ENCODE peak calls at places on chromosomes 7 and 10, in seven cellular contexts. R, V, K, C, D, N and Y are unnamed samples.

GRCh38 chr7:86904949-86905834 is 154.3 kb downstream of the ELAPOR2 start:
- DNase-seq in V (peak; percentile 10), N (peak; percentile 16), C (no peak), D (peak; percentile 27), K (no peak), R (no peak), Y (no peak)

GRCh38 chr7:146781352-146782116 is 664.9 kb downstream of the CNTNAP2 start:
- DNase-seq in D (no peak), C (no peak), R (no peak), K (no peak), V (no peak), N (no peak), Y (no peak)

GRCh38 chr10:119910689-119911088 is 18.2 kb downstream of the SEC23IP start:
- DNase-seq in C (no peak), D (no peak), R (no peak), V (no peak), N (no peak), K (no peak), Y (no peak)

GRCh38 chr10:75137533-75138438 is 26.3 kb downstream of the SAMD8 start:
- DNase-seq in R (no peak), V (peak; percentile 72), K (no peak), N (no peak), D (peak; percentile 26), C (no peak), Y (no peak)

GRCh38 chr7:16431646-16432424 is 10.5 kb upstream of the CRPPA start:
- DNase-seq in N (peak; percentile 54), V (no peak), D (no peak), C (no peak), K (no peak), R (peak; percentile 35), Y (no peak)

GRCh38 chr10:72953687-72954086 is 919 bp downstream of the PLA2G12B start:
- DNase-seq in K (no peak), C (peak; percentile 20), R (no peak), V (no peak), N (peak; percentile 21), D (no peak), Y (no peak)

GRCh38 chr7:157841757-157842390 is 505.1 kb downstream of the DNAJB6 start:
- DNase-seq in V (no peak), R (no peak), C (no peak), K (no peak), D (no peak), N (no peak), Y (no peak)

GRCh38 chr7:37705976-37706375 is 22.4 kb downstream of the GPR141 start:
- DNase-seq in D (no peak), K (no peak), C (no peak), N (no peak), V (no peak), R (no peak), Y (no peak)

GRCh38 chr7:151679073-151679708 is 159.5 kb upstream of the RHEB start:
- DNase-seq in V (no peak), K (no peak), N (no peak), C (no peak), R (no peak), D (no peak), Y (peak; percentile 29)

GRCh38 chr10:52229271-52229931 is 84.7 kb upstream of the DKK1 start:
- DNase-seq in R (no peak), C (no peak), N (no peak), D (no peak), V (peak; percentile 63), K (no peak), Y (no peak)

GRCh38 chr10:118497227-118497626 is 98.2 kb downstream of the PRLHR start:
- DNase-seq in C (no peak), N (no peak), V (no peak), D (no peak), K (no peak), R (no peak), Y (no peak)

GRCh38 chr7:136134503-136134902 is 157.3 kb upstream of the MTPN start:
- DNase-seq in D (no peak), N (no peak), R (no peak), K (no peak), V (peak; percentile 44), C (no peak), Y (no peak)

GRCh38 chr7:127550247-127550646 is 35.1 kb downstream of the GCC1 start:
- DNase-seq in V (no peak), K (no peak), R (no peak), C (no peak), N (no peak), D (no peak), Y (no peak)

GRCh38 chr10:124088944-124089343 is 4.5 kb downstream of the CHST15 start:
- DNase-seq in R (no peak), K (peak; percentile 54), D (no peak), N (no peak), C (no peak), V (no peak), Y (no peak)

GRCh38 chr10:124091646-124092269 is 1.6 kb downstream of the CHST15 start:
- DNase-seq in C (peak; percentile 42), R (peak; percentile 36), D (no peak), N (no peak), K (peak; percentile 33), V (no peak), Y (peak; percentile 87)

GRCh38 chr10:124090630-124091209 is 2.7 kb downstream of the CHST15 start:
- DNase-seq in C (no peak), D (no peak), N (peak; percentile 34), R (no peak), V (no peak), K (no peak), Y (no peak)

GRCh38 chr10:124087672-124088634 is 5.4 kb downstream of the CHST15 start:
- DNase-seq in R (peak; percentile 78), V (no peak), C (no peak), K (peak; percentile 43), N (no peak), D (no peak), Y (peak; percentile 86)

GRCh38 chr10:124089859-124090258 is 3.5 kb downstream of the CHST15 start:
- DNase-seq in R (no peak), C (no peak), N (no peak), K (no peak), D (no peak), V (no peak), Y (peak; percentile 63)
- H3K27ac ChIP-seq in R (peak overlapping the region; percentile 89), C (no peak overlapping the region), N (no peak overlapping the region), K (peak overlapping the region; percentile 71), D (no peak overlapping the region), V (no peak overlapping the region), Y (peak overlapping the region; percentile 90)

DNA sequence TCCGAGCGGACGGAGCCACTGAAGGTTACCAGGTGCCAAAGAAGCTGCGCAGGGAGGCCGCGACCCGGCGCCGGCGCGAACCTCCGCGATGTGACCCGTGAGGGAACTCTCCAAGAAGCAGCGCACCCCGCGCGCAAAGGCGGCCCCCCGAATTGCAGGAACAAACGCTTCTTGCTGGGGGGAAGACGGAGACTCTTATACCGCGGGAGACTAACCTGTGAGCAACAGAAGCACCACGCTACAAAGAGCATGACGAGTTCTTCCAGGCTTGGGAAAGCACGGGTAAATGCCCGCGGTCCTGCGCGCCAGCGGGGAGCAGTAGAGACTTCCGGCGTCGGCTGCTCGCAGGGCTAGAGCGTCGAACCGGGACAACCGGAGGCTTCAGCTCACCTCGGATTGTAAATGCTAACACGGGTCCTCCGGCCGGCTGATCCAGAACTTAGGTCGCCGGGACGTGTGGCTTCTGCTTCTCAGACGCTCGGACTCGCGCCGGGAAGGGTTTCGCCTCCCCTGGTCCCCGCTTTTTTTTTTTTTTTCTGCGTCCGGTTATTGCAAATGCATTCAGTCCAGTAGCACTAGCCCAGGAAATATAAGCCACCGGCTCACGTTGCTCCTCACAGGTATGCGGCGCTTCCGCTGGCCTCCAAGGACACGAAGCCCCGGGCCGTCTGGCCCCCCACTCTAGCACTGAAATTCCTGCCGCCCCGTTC is at the start of gene COA1:
- DNase-seq in K (peak; percentile 90), N (peak; percentile 82), R (peak; percentile 88), V (peak; percentile 91), C (peak; percentile 89), D (peak; percentile 84), Y (peak; percentile 92)
- TF ChIP-seq CTCF in K (no peak), N (no peak), R (no peak), V (no peak), C (no peak), D (peak; percentile 24), Y (peak; percentile 16)

GRCh38 chr7:100044719-100045118 is 4.9 kb upstream of the ZSCAN21 start:
- DNase-seq in N (no peak), V (no peak), R (peak; percentile 52), C (no peak), D (peak; percentile 45), K (no peak), Y (no peak)

GRCh38 chr7:100048680-100049079 is 894 bp upstream of the ZSCAN21 start:
- DNase-seq in R (peak; percentile 22), V (no peak), C (no peak), D (no peak), K (no peak), N (no peak), Y (no peak)

GRCh38 chr7:100053201-100053600 is 3.6 kb downstream of the ZSCAN21 start:
- DNase-seq in V (peak; percentile 86), R (peak; percentile 46), C (no peak), D (peak; percentile 57), K (peak; percentile 60), N (peak; percentile 81), Y (peak; percentile 70)

GRCh38 chr7:100051611-100052010 is 2.0 kb downstream of the ZSCAN21 start:
- DNase-seq in N (peak; percentile 39), R (no peak), D (no peak), C (no peak), K (no peak), V (no peak), Y (no peak)

GRCh38 chr7:100049441-100050291 is at the start of gene ZSCAN21:
- DNase-seq in V (peak; percentile 84), C (peak; percentile 90), D (peak; percentile 90), K (peak; percentile 79), N (peak; percentile 75), R (peak; percentile 87), Y (peak; percentile 93)
- TF ChIP-seq POLR2A in V (peak; percentile 94), C (peak; percentile 79), D (peak; percentile 46), K (peak; percentile 76), N (peak; percentile 73), R (peak; percentile 80), Y (peak; percentile 85)

GRCh38 chr7:105060394-105060793 is 46.4 kb downstream of the KMT2E start:
- DNase-seq in R (no peak), N (no peak), D (no peak), C (no peak), V (no peak), K (no peak), Y (no peak)

GRCh38 chr7:105055621-105056020 is 41.6 kb downstream of the KMT2E start:
- DNase-seq in C (no peak), V (no peak), D (no peak), K (no peak), R (no peak), N (no peak), Y (no peak)

GRCh38 chr7:105055084-105055483 is 41.1 kb downstream of the KMT2E start:
- DNase-seq in V (no peak), N (no peak), K (no peak), D (no peak), C (no peak), R (no peak), Y (no peak)

GRCh38 chr7:105060923-105061322 is 46.9 kb downstream of the KMT2E start:
- DNase-seq in C (no peak), K (no peak), N (no peak), D (no peak), V (peak; percentile 6), R (no peak), Y (no peak)

DNA sequence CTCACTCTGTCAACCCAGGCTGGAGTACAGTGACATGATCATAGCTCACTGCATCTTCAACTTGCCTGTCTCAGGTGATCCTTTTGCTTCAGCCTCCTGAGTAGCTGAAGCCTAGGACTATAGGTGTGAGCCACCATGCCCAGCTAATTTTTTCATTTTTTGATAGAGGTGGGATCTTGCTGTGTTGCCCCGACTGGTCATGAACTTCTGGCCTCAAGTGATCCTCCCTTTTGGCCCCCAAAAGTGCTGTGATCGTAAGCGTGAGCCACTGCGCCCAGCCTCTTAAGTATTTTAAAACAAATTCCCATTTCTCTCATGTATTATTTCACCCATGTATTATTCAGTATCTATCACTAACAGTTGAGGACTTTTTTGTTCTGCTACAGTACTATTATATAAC is 43.5 kb downstream of the KMT2E start:
- DNase-seq in N (no peak), V (no peak), R (no peak), D (no peak), C (no peak), K (no peak), Y (no peak)
- H3K27ac ChIP-seq in N (no peak overlapping the region), V (no peak overlapping the region), R (no peak overlapping the region), D (no peak overlapping the region), C (no peak overlapping the region), K (no peak overlapping the region), Y (no peak overlapping the region)